ENCODE peak calls at places on chromosomes 3 and 15, in eight cellular contexts. V is CD8-positive, alpha-beta memory T cell; Q is thoracic aorta; E is left ventricle myocardium inferior; D is retinal pigment epithelial cell; C is neural progenitor cell; N is Peyer's patch; Y is PC-9. K is an unnamed sample.

GRCh38 chr15:72934006-72934405 is 118.3 kb upstream of the NEO1 start:
- DNase-seq in V (no peak), Q (no peak), E (no peak), D (peak), C (no peak), N (no peak), Y (no peak), K (no peak)

GRCh38 chr3:9412293-9412692 is 14.9 kb downstream of the SETD5 start:
- DNase-seq in V (no peak), Q (no peak), E (no peak), D (no peak), C (no peak), N (no peak), Y (no peak), K (no peak)

GRCh38 chr3:136802481-136802996 is 16.4 kb upstream of the SLC35G2 start:
- DNase-seq in V (no peak), Q (no peak), E (no peak), D (no peak), C (no peak), N (no peak), Y (peak), K (peak)

GRCh38 chr15:72227192-72227586 is 3.8 kb downstream of the PKM start:
- DNase-seq in V (peak), Q (no peak), E (no peak), D (peak), C (no peak), N (no peak), Y (peak), K (peak)

GRCh38 chr3:152879130-152879789 is 44.3 kb downstream of the P2RY1 start:
- DNase-seq in V (no peak), Q (no peak), E (no peak), D (no peak), C (no peak), N (no peak), Y (no peak), K (no peak)

GRCh38 chr3:31840252-31840651 is 140.8 kb downstream of the OSBPL10 start:
- DNase-seq in V (no peak), Q (no peak), E (no peak), D (no peak), C (no peak), N (no peak), Y (no peak), K (no peak)

GRCh38 chr3:188133219-188133618 is 20.7 kb upstream of the LPP start:
- DNase-seq in V (no peak), Q (no peak), E (no peak), D (peak), C (no peak), N (no peak), Y (no peak), K (peak)

GRCh38 chr3:191136347-191136746 is 62.7 kb upstream of the OSTN start:
- DNase-seq in V (no peak), Q (no peak), E (no peak), D (no peak), C (no peak), N (no peak), Y (no peak), K (peak)

GRCh38 chr3:148759425-148759824 is 61.7 kb downstream of the AGTR1 start:
- DNase-seq in V (no peak), Q (no peak), E (no peak), D (no peak), C (no peak), N (no peak), Y (no peak), K (no peak)

GRCh38 chr3:107899996-107900651 is 190.7 kb downstream of the CD47 start:
- DNase-seq in V (no peak), Q (no peak), E (no peak), D (no peak), C (no peak), N (no peak), Y (no peak), K (peak)

GRCh38 chr3:80307844-80308243 is 540.0 kb upstream of the ROBO1 start:
- DNase-seq in V (no peak), Q (no peak), E (no peak), D (no peak), C (no peak), N (no peak), Y (no peak), K (no peak)

GRCh38 chr3:170180107-170180951 is 1.2 kb downstream of the PHC3 start:
- DNase-seq in V (peak), Q (no peak), E (no peak), D (no peak), C (no peak), N (peak), Y (peak), K (peak)

GRCh38 chr15:70486451-70487379 is 276.6 kb downstream of the UACA start:
- DNase-seq in V (no peak), Q (no peak), E (peak), D (no peak), C (no peak), N (no peak), Y (peak), K (peak)

GRCh38 chr3:105868450-105868744 is 415 bp downstream of the CBLB start:
- DNase-seq in V (no peak), Q (peak), E (peak), D (no peak), C (peak), N (peak), Y (peak), K (peak)

GRCh38 chr3:32084870-32085269 is 21.6 kb upstream of the GPD1L start:
- DNase-seq in V (no peak), Q (no peak), E (no peak), D (no peak), C (no peak), N (no peak), Y (no peak), K (no peak)

GRCh38 chr3:167837430-167837829 is 101.9 kb downstream of the SERPINI1 start:
- DNase-seq in V (no peak), Q (no peak), E (no peak), D (no peak), C (no peak), N (no peak), Y (no peak), K (peak)

GRCh38 chr3:11059090-11059798 is 66.7 kb downstream of the SLC6A1 start:
- DNase-seq in V (no peak), Q (peak), E (peak), D (peak), C (peak), N (no peak), Y (peak), K (peak)

GRCh38 chr3:66479532-66479947 is 21.3 kb downstream of the LRIG1 start:
- DNase-seq in V (no peak), Q (no peak), E (no peak), D (no peak), C (no peak), N (no peak), Y (no peak), K (no peak)

GRCh38 chr15:64560998-64561397 is 100.6 kb downstream of the ZNF609 start:
- DNase-seq in V (no peak), Q (no peak), E (no peak), D (no peak), C (no peak), N (no peak), Y (no peak), K (no peak)

GRCh38 chr15:59917504-59918157 is 86.5 kb upstream of the FOXB1 start:
- DNase-seq in V (peak), Q (no peak), E (no peak), D (peak), C (peak), N (peak), Y (peak), K (peak)

GRCh38 chr3:11784962-11785361 is 61.7 kb downstream of the TAMM41 start:
- DNase-seq in V (no peak), Q (no peak), E (no peak), D (no peak), C (no peak), N (no peak), Y (no peak), K (no peak)

GRCh38 chr15:94287794-94288246 is 56.5 kb downstream of the MCTP2 start:
- DNase-seq in V (peak), Q (no peak), E (no peak), D (no peak), C (no peak), N (no peak), Y (no peak), K (no peak)

GRCh38 chr15:81940467-81941451 is 105.1 kb downstream of the MEX3B start:
- DNase-seq in V (no peak), Q (no peak), E (no peak), D (peak), C (no peak), N (no peak), Y (no peak), K (peak)

GRCh38 chr15:48642795-48643194 is 2.7 kb downstream of the FBN1 start:
- DNase-seq in V (no peak), Q (no peak), E (no peak), D (no peak), C (no peak), N (no peak), Y (no peak), K (no peak)

GRCh38 chr15:48643776-48644497 is 1.6 kb downstream of the FBN1 start:
- DNase-seq in V (no peak), Q (no peak), E (no peak), D (no peak), C (peak), N (no peak), Y (no peak), K (no peak)

GRCh38 chr15:48644827-48645557 is 517 bp downstream of the FBN1 start:
- DNase-seq in V (no peak), Q (no peak), E (peak), D (no peak), C (peak), N (peak), Y (no peak), K (peak)

GRCh38 chr15:48644498-48644826 is 1.0 kb downstream of the FBN1 start:
- DNase-seq in V (no peak), Q (no peak), E (peak), D (no peak), C (no peak), N (no peak), Y (no peak), K (no peak)

DNA sequence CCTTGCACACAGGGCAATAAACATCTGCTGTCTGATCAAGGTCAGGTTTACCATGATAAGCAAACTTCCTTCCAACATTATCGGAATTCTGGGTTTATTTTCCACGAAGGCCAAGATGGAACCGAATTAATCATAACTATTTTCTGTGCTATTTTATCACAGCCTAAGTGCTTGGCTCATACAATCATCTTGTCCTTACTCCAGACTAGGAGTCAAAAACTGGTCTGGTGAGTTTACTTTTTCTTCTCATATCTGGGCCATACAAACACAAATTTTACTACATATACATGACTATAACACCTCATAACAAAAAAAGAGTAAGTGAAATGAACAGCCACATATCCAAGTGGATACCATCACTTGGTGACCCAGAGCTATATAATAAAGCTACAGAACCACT is 2.3 kb downstream of the FBN1 start:
- DNase-seq in V (no peak), Q (no peak), E (no peak), D (no peak), C (no peak), N (no peak), Y (no peak), K (no peak)
- H3K4me3 ChIP-seq in V (no peak), Q (peak), E (peak), D (peak), C (peak), N (no peak), Y (no peak), K (peak)

GRCh38 chr15:48896775-48897143 is 18.8 kb downstream of the EID1 start:
- DNase-seq in V (no peak), Q (no peak), E (no peak), D (no peak), C (no peak), N (no peak), Y (no peak), K (peak)
- H3K4me3 ChIP-seq in V (no peak), Q (peak), E (peak), D (peak), C (no peak), N (no peak), Y (no peak), K (peak)

GRCh38 chr3:77686560-77686959 is 646.7 kb downstream of the ROBO2 start:
- DNase-seq in V (no peak), Q (no peak), E (no peak), D (no peak), C (no peak), N (no peak), Y (no peak), K (no peak)

GRCh38 chr3:77687545-77687944 is 647.6 kb downstream of the ROBO2 start:
- DNase-seq in V (no peak), Q (no peak), E (no peak), D (no peak), C (no peak), N (no peak), Y (no peak), K (no peak)

GRCh38 chr3:77684115-77684514 is 644.2 kb downstream of the ROBO2 start:
- DNase-seq in V (no peak), Q (no peak), E (no peak), D (no peak), C (no peak), N (no peak), Y (no peak), K (no peak)

DNA sequence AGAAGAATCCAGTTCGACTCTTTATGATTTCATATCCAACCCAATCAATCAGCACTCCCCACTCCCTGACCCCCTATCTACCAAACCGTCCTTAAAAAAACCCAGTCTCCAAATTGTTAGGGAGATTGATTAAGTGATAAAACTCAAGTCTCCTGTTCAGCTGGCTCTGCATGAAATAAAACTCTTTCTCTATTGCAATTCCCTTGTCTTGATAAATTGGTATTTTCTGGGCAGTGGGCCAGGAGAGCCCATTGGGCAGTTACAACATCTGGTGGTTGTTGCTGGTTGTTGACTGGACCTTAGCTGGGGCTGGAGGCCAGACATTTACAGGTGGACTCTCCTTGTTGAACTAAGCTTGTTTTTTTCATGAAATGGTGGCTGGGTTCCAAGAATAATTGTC is 642.3 kb downstream of the ROBO2 start:
- DNase-seq in V (no peak), Q (no peak), E (no peak), D (no peak), C (no peak), N (no peak), Y (no peak), K (no peak)
- H3K4me3 ChIP-seq in V (no peak), Q (no peak), E (no peak), D (no peak), C (no peak), N (no peak), Y (no peak), K (no peak)

GRCh38 chr15:83762367-83762766 is 108.4 kb downstream of the ADAMTSL3 start:
- DNase-seq in V (no peak), Q (no peak), E (no peak), D (no peak), C (no peak), N (no peak), Y (no peak), K (no peak)
- H3K4me3 ChIP-seq in V (no peak), Q (no peak), E (no peak), D (no peak), C (no peak), N (no peak), Y (no peak), K (no peak)

GRCh38 chr3:161419555-161420333 is 48.4 kb upstream of the SPTSSB start:
- DNase-seq in V (no peak), Q (no peak), E (no peak), D (no peak), C (no peak), N (no peak), Y (no peak), K (no peak)

GRCh38 chr3:161415506-161416231 is 44.4 kb upstream of the SPTSSB start:
- DNase-seq in V (no peak), Q (no peak), E (no peak), D (peak), C (no peak), N (no peak), Y (peak), K (peak)

GRCh38 chr3:161423911-161424522 is 52.7 kb upstream of the SPTSSB start:
- DNase-seq in V (peak), Q (no peak), E (no peak), D (no peak), C (peak), N (no peak), Y (peak), K (peak)

GRCh38 chr3:161422171-161422693 is 50.9 kb upstream of the SPTSSB start:
- DNase-seq in V (no peak), Q (no peak), E (no peak), D (no peak), C (no peak), N (no peak), Y (no peak), K (no peak)

GRCh38 chr3:161420746-161421145 is 49.4 kb upstream of the SPTSSB start:
- DNase-seq in V (no peak), Q (no peak), E (no peak), D (no peak), C (peak), N (no peak), Y (no peak), K (no peak)
- H3K4me3 ChIP-seq in V (no peak), Q (no peak), E (no peak), D (no peak), C (no peak), N (no peak), Y (no peak), K (no peak)

GRCh38 chr3:33221241-33221640 is 2.6 kb upstream of the SUSD5 start:
- DNase-seq in V (no peak), Q (no peak), E (no peak), D (no peak), C (no peak), N (no peak), Y (no peak), K (no peak)

GRCh38 chr3:33218446-33219174 is at the start of gene SUSD5:
- DNase-seq in V (no peak), Q (no peak), E (peak), D (peak), C (peak), N (no peak), Y (no peak), K (peak)

GRCh38 chr3:33219175-33219487 is 521 bp upstream of the SUSD5 start:
- DNase-seq in V (no peak), Q (no peak), E (no peak), D (no peak), C (no peak), N (no peak), Y (no peak), K (no peak)

GRCh38 chr3:33215739-33216138 is 2.9 kb downstream of the SUSD5 start:
- DNase-seq in V (no peak), Q (no peak), E (no peak), D (no peak), C (no peak), N (no peak), Y (no peak), K (no peak)

DNA sequence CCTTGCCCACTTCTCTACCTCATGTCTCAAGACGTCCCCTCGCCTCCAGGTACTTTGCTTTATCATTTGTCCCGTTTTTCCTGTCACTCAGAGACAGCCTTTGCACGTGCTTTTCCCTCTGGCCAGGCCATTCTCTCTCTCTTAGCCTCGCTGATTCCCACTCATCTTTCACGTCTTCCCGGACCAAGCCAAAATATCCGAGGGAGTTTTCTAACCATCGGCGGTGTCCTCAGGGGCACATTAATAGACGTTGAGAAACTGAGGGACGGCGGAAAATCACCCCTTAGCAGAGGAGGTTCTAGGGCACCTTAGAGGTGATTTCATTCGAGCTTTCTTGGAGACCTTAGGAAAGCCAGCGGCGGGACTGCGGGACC is 551 bp downstream of the SUSD5 start:
- DNase-seq in V (no peak), Q (no peak), E (no peak), D (no peak), C (peak), N (no peak), Y (no peak), K (no peak)
- H3K4me3 ChIP-seq in V (no peak), Q (peak), E (peak), D (peak), C (peak), N (no peak), Y (no peak), K (peak)

GRCh38 chr15:50182233-50183013 is 427 bp downstream of the SLC27A2 start:
- DNase-seq in V (peak), Q (no peak), E (no peak), D (no peak), C (peak), N (peak), Y (no peak), K (peak)
- H3K4me3 ChIP-seq in V (peak), Q (peak), E (peak), D (peak), C (peak), N (peak), Y (peak), K (peak)

GRCh38 chr3:13550257-13550693 is 1.4 kb downstream of the FBLN2 start:
- DNase-seq in V (no peak), Q (no peak), E (no peak), D (no peak), C (no peak), N (no peak), Y (no peak), K (no peak)
- H3K4me3 ChIP-seq in V (no peak), Q (peak), E (peak), D (no peak), C (no peak), N (no peak), Y (no peak), K (peak)